ENCODE peak calls at places on chromosome 14, in six cellular contexts. I, O, W, T, M and X are unnamed samples.

GRCh38 chr14:67941456-67942018 is 122.0 kb downstream of the RAD51B start:
- DNase-seq in I (no peak), O (no peak), W (peak; percentile 11), T (no peak), M (no peak), X (no peak)

GRCh38 chr14:63387691-63388090 is 69.0 kb upstream of the GPHB5 start:
- DNase-seq in I (no peak), O (no peak), W (no peak), T (no peak), M (no peak), X (no peak)

GRCh38 chr14:94041551-94042346 is 15.6 kb downstream of the OTUB2 start:
- DNase-seq in I (no peak), O (no peak), W (no peak), T (no peak), M (no peak), X (no peak)

GRCh38 chr14:37623552-37623951 is 28.1 kb downstream of the TTC6 start:
- DNase-seq in I (no peak), O (no peak), W (peak; percentile 45), T (no peak), M (no peak), X (no peak)

GRCh38 chr14:92895352-92895878 is 27.5 kb upstream of the CHGA start:
- DNase-seq in I (no peak), O (no peak), W (no peak), T (no peak), M (no peak), X (no peak)

GRCh38 chr14:24874514-24875202 is 175.3 kb downstream of the STXBP6 start:
- DNase-seq in I (no peak), O (no peak), W (no peak), T (no peak), M (no peak), X (no peak)

GRCh38 chr14:84442481-84442880 is 1087.5 kb upstream of the FLRT2 start:
- DNase-seq in I (no peak), O (no peak), W (no peak), T (no peak), M (no peak), X (no peak)

GRCh38 chr14:20530771-20531571 is 25.6 kb downstream of the RNASE10 start:
- DNase-seq in I (peak; percentile 79), O (peak; percentile 62), W (peak; percentile 84), T (peak; percentile 16), M (peak; percentile 7), X (peak; percentile 13)

GRCh38 chr14:31978423-31978822 is 98.7 kb upstream of the ARHGAP5 start:
- DNase-seq in I (no peak), O (no peak), W (no peak), T (no peak), M (no peak), X (no peak)

GRCh38 chr14:52023518-52023917 is 34.2 kb downstream of the RTRAF start:
- DNase-seq in I (no peak), O (no peak), W (no peak), T (no peak), M (no peak), X (no peak)

GRCh38 chr14:39766397-39767000 is 334.3 kb upstream of the FBXO33 start:
- DNase-seq in I (peak; percentile 34), O (no peak), W (no peak), T (no peak), M (no peak), X (no peak)

GRCh38 chr14:77189479-77189878 is 7.9 kb downstream of the TMEM63C start:
- DNase-seq in I (no peak), O (no peak), W (no peak), T (no peak), M (no peak), X (no peak)

GRCh38 chr14:76876076-76876475 is 49.9 kb downstream of the LRRC74A start:
- DNase-seq in I (peak; percentile 77), O (peak; percentile 77), W (peak; percentile 80), T (peak; percentile 57), M (no peak), X (no peak)

GRCh38 chr14:70722418-70722817 is 80.7 kb downstream of the TTC9 start:
- DNase-seq in I (no peak), O (no peak), W (no peak), T (no peak), M (no peak), X (no peak)

GRCh38 chr14:55271572-55272414 is 572 bp downstream of the FBXO34 start:
- DNase-seq in I (peak; percentile 64), O (peak; percentile 87), W (peak; percentile 90), T (peak; percentile 47), M (peak; percentile 6), X (peak; percentile 82)

GRCh38 chr14:52837451-52837850 is 46.0 kb upstream of the GNPNAT1 start:
- DNase-seq in I (no peak), O (no peak), W (no peak), T (no peak), M (no peak), X (no peak)

GRCh38 chr14:44963775-44964380 is 1.9 kb downstream of the TOGARAM1 start:
- DNase-seq in I (no peak), O (no peak), W (peak; percentile 33), T (no peak), M (no peak), X (no peak)

GRCh38 chr14:22477569-22478194 is 111.3 kb downstream of the DAD1 start:
- DNase-seq in I (no peak), O (no peak), W (no peak), T (no peak), M (no peak), X (no peak)

GRCh38 chr14:67440513-67440912 is 28.5 kb upstream of the PLEK2 start:
- DNase-seq in I (no peak), O (no peak), W (no peak), T (no peak), M (no peak), X (no peak)

GRCh38 chr14:37150414-37150813 is 22.0 kb downstream of the SLC25A21 start:
- DNase-seq in I (no peak), O (peak; percentile 25), W (peak; percentile 50), T (no peak), M (no peak), X (no peak)

GRCh38 chr14:91227183-91227628 is 17.3 kb downstream of the GPR68 start:
- DNase-seq in I (no peak), O (no peak), W (no peak), T (no peak), M (no peak), X (no peak)

GRCh38 chr14:61764342-61765122 is 2.3 kb downstream of the SNAPC1 start:
- DNase-seq in I (no peak), O (no peak), W (no peak), T (no peak), M (no peak), X (no peak)

GRCh38 chr14:61761959-61762786 is at the start of gene SNAPC1:
- DNase-seq in I (peak; percentile 98), O (peak; percentile 97), W (peak; percentile 97), T (peak; percentile 92), M (peak; percentile 83), X (peak; percentile 97)

GRCh38 chr14:61759878-61760277 is 2.3 kb upstream of the SNAPC1 start:
- DNase-seq in I (no peak), O (no peak), W (no peak), T (no peak), M (no peak), X (no peak)

GRCh38 chr14:61765225-61765943 is 3.2 kb downstream of the SNAPC1 start:
- DNase-seq in I (no peak), O (no peak), W (no peak), T (no peak), M (no peak), X (no peak)

GRCh38 chr14:61761557-61761956 is 663 bp upstream of the SNAPC1 start:
- DNase-seq in I (no peak), O (no peak), W (no peak), T (no peak), M (no peak), X (no peak)
- TF ChIP-seq CTCF in I (no peak), O (no peak), W (no peak), T (no peak), M (no peak), X (no peak)

DNA sequence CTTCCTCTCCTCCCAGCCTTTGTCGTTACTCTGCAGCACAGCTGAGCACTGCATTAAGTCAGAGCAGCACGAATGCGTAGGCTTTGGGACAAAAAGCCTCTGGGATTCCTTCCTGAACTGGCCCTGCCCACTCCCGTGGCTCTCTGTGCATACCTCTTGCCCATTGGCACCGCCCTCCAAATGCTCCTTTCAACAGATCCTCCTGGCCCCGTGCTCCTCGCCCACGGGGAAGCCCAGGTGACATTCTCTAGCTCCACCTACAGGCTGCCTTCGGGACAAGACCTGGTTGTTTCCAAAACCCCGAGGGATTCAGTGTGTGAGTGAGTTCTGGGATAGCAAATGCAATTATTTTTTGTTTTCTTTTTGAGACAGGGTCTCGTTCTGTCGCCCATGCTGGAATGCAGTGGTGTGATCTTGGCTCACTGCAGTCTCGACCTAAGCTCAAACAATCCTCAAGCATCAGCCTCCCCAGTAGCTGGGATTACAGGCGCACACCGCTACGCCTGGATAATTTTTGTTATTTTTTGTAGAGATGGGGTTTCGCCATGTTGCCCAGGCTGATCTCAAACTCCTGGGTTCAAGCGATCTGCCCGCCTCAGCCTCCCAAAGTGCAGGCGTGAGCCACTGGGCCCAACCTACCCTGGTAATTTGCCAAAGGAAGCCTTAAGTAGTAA is 17.9 kb upstream of the TDRD9 start:
- DNase-seq in I (peak; percentile 94), O (peak; percentile 77), W (peak; percentile 82), T (peak; percentile 71), M (no peak), X (no peak)
- TF ChIP-seq CTCF in I (peak; percentile 90), O (peak; percentile 77), W (peak; percentile 82), T (peak; percentile 90), M (peak; percentile 92), X (peak; percentile 75)

DNA sequence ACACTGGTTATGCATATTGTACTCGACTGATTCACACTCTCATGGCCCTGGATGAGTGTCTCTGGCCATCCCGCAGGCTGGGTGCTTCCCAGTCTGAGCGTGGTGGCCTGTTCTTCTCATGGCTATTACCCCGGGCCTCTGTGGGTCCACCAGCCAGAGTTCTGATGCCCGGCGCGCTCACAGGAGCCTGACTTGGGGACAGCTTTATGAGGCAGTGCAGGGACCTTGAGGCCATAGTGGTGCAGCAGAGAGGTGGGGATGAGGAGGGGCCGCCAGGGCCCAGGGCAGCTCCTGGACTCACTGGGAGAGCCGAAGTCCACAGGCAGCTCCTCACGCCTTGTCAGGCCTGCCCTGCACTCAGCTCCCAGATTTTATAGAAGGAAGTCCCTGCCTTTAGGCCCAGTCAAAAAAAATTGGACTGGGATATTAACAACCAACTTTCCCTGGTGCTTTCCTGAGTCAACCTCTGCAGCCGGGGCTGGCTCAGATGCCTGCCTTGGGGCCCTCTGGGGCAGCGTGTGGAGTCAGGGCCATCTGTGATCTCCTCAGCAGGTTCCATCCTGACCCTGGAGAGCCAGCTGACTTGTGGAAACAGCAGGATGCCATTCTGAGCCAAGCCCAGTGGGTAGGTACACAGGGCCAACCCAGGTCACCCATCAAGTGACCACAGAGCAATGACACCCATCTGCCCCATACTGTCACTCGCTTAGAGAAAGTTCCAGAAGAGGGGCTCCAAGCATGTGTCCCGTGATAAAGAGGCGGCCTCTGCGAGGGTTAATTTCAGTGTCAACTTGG is 89.4 kb upstream of the DIO3 start:
- DNase-seq in I (no peak), O (no peak), W (no peak), T (no peak), M (no peak), X (no peak)
- TF ChIP-seq CTCF in I (no peak), O (no peak), W (no peak), T (no peak), M (no peak), X (no peak)

GRCh38 chr14:23570806-23571483 is 3.4 kb upstream of the AP1G2 start:
- DNase-seq in I (peak; percentile 17), O (no peak), W (no peak), T (no peak), M (no peak), X (no peak)
- TF ChIP-seq CTCF in I (no peak), O (no peak), W (no peak), T (no peak), M (no peak), X (no peak)